ENCODE peak calls at places on chromosome 4, in six cellular contexts. C, W, P, G, T and L are unnamed samples.

GRCh38 chr4:155405059-155405458 is 28.3 kb upstream of the MAP9 start:
- DNase-seq in C (no peak), W (no peak), T (no peak), P (no peak), G (no peak), L (no peak)

GRCh38 chr4:730511-730910 is 24.9 kb downstream of the PCGF3 start:
- DNase-seq in P (no peak), G (no peak), W (no peak), T (no peak), C (no peak), L (no peak)

GRCh38 chr4:99149620-99150019 is 5.5 kb upstream of the ADH4 start:
- DNase-seq in P (no peak), T (no peak), C (no peak), W (no peak), G (no peak), L (no peak)

GRCh38 chr4:74062954-74063353 is 24.5 kb upstream of the CXCL3 start:
- DNase-seq in W (no peak), P (no peak), G (no peak), C (no peak), T (no peak), L (no peak)

GRCh38 chr4:7650606-7651400 is 216.1 kb upstream of the PSAPL1 start:
- DNase-seq in G (peak; percentile 70), T (no peak), P (peak; percentile 16), C (no peak), W (no peak), L (peak; percentile 44)

GRCh38 chr4:136637071-136637777 is 895.1 kb downstream of the PCDH18 start:
- DNase-seq in W (no peak), C (no peak), T (no peak), G (no peak), P (peak; percentile 15), L (peak; percentile 69)

GRCh38 chr4:25567253-25567652 is 88.4 kb upstream of the SLC34A2 start:
- DNase-seq in W (no peak), P (no peak), G (no peak), C (no peak), T (no peak), L (no peak)

GRCh38 chr4:173448103-173448502 is 49.2 kb upstream of the SCRG1 start:
- DNase-seq in C (no peak), P (no peak), W (peak; percentile 21), G (peak; percentile 87), T (peak; percentile 49), L (peak; percentile 80)

GRCh38 chr4:153758688-153759406 is 977 bp downstream of the RNF175 start:
- DNase-seq in W (no peak), G (no peak), T (no peak), C (no peak), P (no peak), L (no peak)

GRCh38 chr4:78610546-78611214 is 59.1 kb downstream of the ANXA3 start:
- DNase-seq in W (no peak), P (no peak), C (no peak), G (no peak), T (no peak), L (no peak)

GRCh38 chr4:139605516-139605915 is 49.5 kb upstream of the SETD7 start:
- DNase-seq in G (no peak), T (no peak), P (no peak), W (no peak), C (no peak), L (no peak)

GRCh38 chr4:68416591-68416990 is 30.7 kb upstream of the TMPRSS11E start:
- DNase-seq in T (no peak), C (no peak), G (no peak), P (no peak), W (no peak), L (no peak)

GRCh38 chr4:99723555-99724450 is 66.2 kb upstream of the C4orf54 start:
- DNase-seq in C (no peak), P (peak; percentile 10), T (peak; percentile 46), G (peak; percentile 88), W (peak; percentile 76), L (peak; percentile 68)

GRCh38 chr4:123546661-123547060 is 150.1 kb downstream of the SPRY1 start:
- DNase-seq in G (no peak), T (no peak), W (peak; percentile 14), C (no peak), P (no peak), L (no peak)

GRCh38 chr4:26194764-26195163 is 126.0 kb upstream of the RBPJ start:
- DNase-seq in C (no peak), P (no peak), T (no peak), W (no peak), G (no peak), L (no peak)

GRCh38 chr4:12122316-12122715 is 693.6 kb upstream of the HS3ST1 start:
- DNase-seq in P (no peak), T (no peak), W (no peak), G (no peak), C (no peak), L (no peak)

GRCh38 chr4:92520563-92520962 is 216.8 kb downstream of the GRID2 start:
- DNase-seq in C (no peak), P (no peak), G (no peak), T (no peak), W (no peak), L (no peak)

GRCh38 chr4:114519368-114519767 is 79.2 kb upstream of the UGT8 start:
- DNase-seq in G (no peak), P (no peak), T (no peak), W (no peak), C (no peak), L (no peak)

GRCh38 chr4:103046416-103047290 is 27.1 kb upstream of the SLC9B1 start:
- DNase-seq in C (no peak), P (peak; percentile 19), G (no peak), T (no peak), W (peak; percentile 27), L (peak; percentile 26)

GRCh38 chr4:633976-634598 is 8.7 kb downstream of the PDE6B start:
- DNase-seq in T (no peak), W (no peak), G (peak; percentile 50), C (peak; percentile 51), P (no peak), L (no peak)

GRCh38 chr4:75099321-75099720 is 166.4 kb downstream of the PARM1 start:
- DNase-seq in T (no peak), G (no peak), C (no peak), P (no peak), W (peak; percentile 68), L (no peak)

GRCh38 chr4:53558061-53558801 is 33.1 kb downstream of the LNX1 start:
- DNase-seq in T (no peak), C (no peak), G (no peak), W (no peak), P (no peak), L (no peak)

GRCh38 chr4:99885063-99885664 is 9.1 kb downstream of the LAMTOR3 start:
- DNase-seq in G (no peak), T (no peak), P (peak; percentile 22), W (no peak), C (no peak), L (peak; percentile 18)

GRCh38 chr4:4506961-4507360 is 34.9 kb downstream of the STX18 start:
- DNase-seq in P (no peak), G (peak; percentile 71), C (no peak), W (peak; percentile 22), T (peak; percentile 44), L (peak; percentile 61)

GRCh38 chr4:148883891-148884290 is 441.7 kb upstream of the NR3C2 start:
- DNase-seq in W (no peak), C (no peak), T (no peak), P (no peak), G (no peak), L (no peak)

GRCh38 chr4:3201718-3202702 is 46.9 kb upstream of the MSANTD1 start:
- DNase-seq in T (no peak), C (no peak), G (no peak), W (peak; percentile 18), P (no peak), L (peak; percentile 17)
- H3K27ac ChIP-seq in T (no peak overlapping the region), C (peak overlapping the region; percentile 75), G (peak overlapping the region; percentile 73), W (peak overlapping the region; percentile 69), P (no peak overlapping the region), L (no peak overlapping the region)

GRCh38 chr4:156593464-156593863 is 378.1 kb downstream of the PDGFC start:
- DNase-seq in W (no peak), T (no peak), P (no peak), C (no peak), G (no peak), L (no peak)
- TF ChIP-seq CTCF in W (no peak), T (no peak), P (no peak), C (no peak), G (no peak), L (no peak)

DNA sequence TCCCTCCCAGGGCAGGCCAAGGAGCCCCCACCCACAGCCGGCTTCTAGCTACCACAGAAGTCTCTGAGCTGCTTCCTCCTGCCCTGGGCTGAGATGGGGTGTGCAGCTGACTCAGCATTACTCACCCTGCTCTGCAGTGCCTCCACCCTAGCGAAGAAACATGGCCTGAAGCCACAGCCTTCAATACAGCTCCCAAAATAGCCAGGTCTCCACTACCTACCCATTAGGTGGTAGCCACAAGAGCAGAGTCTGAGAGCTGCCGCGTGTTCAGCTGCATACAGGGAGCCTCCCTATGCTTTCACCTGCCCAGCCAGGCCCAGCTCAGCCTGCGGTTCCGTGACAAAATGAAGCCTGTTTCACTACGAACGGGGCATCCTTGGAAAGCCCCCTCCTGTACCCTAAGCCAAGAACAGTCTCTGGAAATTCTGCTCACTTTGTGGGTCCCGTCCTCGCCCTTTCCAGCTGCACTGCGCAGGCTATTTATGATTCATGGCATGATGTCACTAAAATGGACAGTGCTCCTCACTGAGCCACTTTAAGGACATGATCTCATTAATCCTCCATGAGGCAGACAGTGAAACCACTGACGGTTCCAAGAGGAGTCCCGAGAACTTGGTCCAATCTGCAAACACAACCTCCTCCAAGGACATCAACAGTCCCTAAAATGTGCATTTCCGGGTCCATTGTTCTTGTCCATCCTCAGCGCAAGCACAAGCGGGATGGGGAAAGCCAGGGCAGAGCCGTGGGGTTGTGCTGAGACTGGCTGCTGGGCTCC is 20.2 kb downstream of the WDR1 start:
- DNase-seq in W (peak; percentile 70), P (peak; percentile 76), T (peak; percentile 58), C (peak; percentile 81), G (peak; percentile 83), L (peak; percentile 67)
- TF ChIP-seq POLR2A in W (no peak), P (no peak), T (no peak), C (no peak), G (no peak), L (no peak)

GRCh38 chr4:104472766-104473165 is 21.9 kb downstream of the CXXC4 start:
- DNase-seq in P (no peak), G (no peak), W (no peak), C (no peak), T (no peak), L (no peak)
- H3K27ac ChIP-seq in P (no peak overlapping the region), G (no peak overlapping the region), W (no peak overlapping the region), C (no peak overlapping the region), T (no peak overlapping the region), L (no peak overlapping the region)

GRCh38 chr4:164623099-164623498 is 130.8 kb upstream of the SMIM31 start:
- DNase-seq in G (no peak), T (no peak), W (no peak), C (no peak), P (no peak), L (no peak)
- TF ChIP-seq CTCF in G (no peak), T (no peak), W (no peak), C (no peak), P (no peak), L (no peak)

DNA sequence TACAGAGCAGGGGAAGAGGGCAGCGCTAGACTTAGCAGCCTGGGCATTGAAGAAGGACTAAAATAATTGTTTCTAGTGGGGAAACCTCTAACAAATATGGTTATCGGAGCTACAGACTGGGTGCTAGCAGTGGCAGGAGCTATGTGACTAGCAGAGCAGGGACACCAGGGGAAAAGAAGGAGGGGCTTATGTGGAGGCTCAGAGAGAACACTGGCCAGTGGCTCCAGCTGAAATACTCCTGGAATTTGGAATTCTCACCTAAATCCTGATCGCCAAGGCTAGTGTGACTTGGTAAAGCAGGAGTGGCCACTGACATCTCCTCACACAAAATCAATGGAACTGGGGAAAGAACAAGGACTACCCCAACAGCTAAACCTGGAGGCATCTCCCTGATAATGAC is 2.0 kb downstream of the TAPT1 start:
- DNase-seq in T (no peak), W (no peak), C (no peak), G (no peak), P (no peak), L (peak; percentile 16)
- TF ChIP-seq POLR2A in T (no peak), W (no peak), C (no peak), G (no peak), P (no peak), L (no peak)